ENCODE peak calls at places on chromosomes 16 and 17, in four cellular contexts. One of them, this sample, is unnamed.

GRCh38 chr17:50272711-50273653 is 1.3 kb upstream of the TMEM92 start:
- DNase-seq in tibial nerve: peak; percentile 55
- DNase-seq in OCI-LY7: peak; percentile 48
- DNase-seq in lower leg skin: peak; percentile 91
- DNase-seq in this sample: peak; percentile 61

GRCh38 chr16:528111-529011 is 849 bp downstream of the CAPN15 start:
- DNase-seq in tibial nerve: no peak
- DNase-seq in OCI-LY7: peak; percentile 37
- DNase-seq in lower leg skin: peak; percentile 91
- DNase-seq in this sample: peak; percentile 37

GRCh38 chr16:31071861-31072260 is 2.2 kb downstream of the ZNF668 start:
- DNase-seq in tibial nerve: no peak
- DNase-seq in OCI-LY7: no peak
- DNase-seq in lower leg skin: no peak
- DNase-seq in this sample: peak; percentile 83

GRCh38 chr17:71071837-71072236 is 902.5 kb downstream of the KCNJ2 start:
- DNase-seq in tibial nerve: no peak
- DNase-seq in OCI-LY7: no peak
- DNase-seq in lower leg skin: no peak
- DNase-seq in this sample: peak; percentile 99

GRCh38 chr16:30802971-30803370 is 16.0 kb upstream of the ZNF629 start:
- DNase-seq in tibial nerve: no peak
- DNase-seq in OCI-LY7: no peak
- DNase-seq in lower leg skin: no peak
- DNase-seq in this sample: no peak

GRCh38 chr16:58563235-58563634 is 47.9 kb downstream of the SETD6 start:
- DNase-seq in tibial nerve: no peak
- DNase-seq in OCI-LY7: no peak
- DNase-seq in lower leg skin: no peak
- DNase-seq in this sample: peak; percentile 62

GRCh38 chr16:67907397-67907796 is 14.3 kb downstream of the PSKH1 start:
- DNase-seq in tibial nerve: no peak
- DNase-seq in OCI-LY7: no peak
- DNase-seq in lower leg skin: no peak
- DNase-seq in this sample: no peak

GRCh38 chr16:84933774-84934571 is 77.4 kb downstream of the ZDHHC7 start:
- DNase-seq in tibial nerve: peak; percentile 60
- DNase-seq in OCI-LY7: no peak
- DNase-seq in lower leg skin: peak; percentile 94
- DNase-seq in this sample: no peak

GRCh38 chr17:285751-286422 is 66.7 kb downstream of the RPH3AL start:
- DNase-seq in tibial nerve: no peak
- DNase-seq in OCI-LY7: no peak
- DNase-seq in lower leg skin: peak; percentile 70
- DNase-seq in this sample: no peak

GRCh38 chr17:75133001-75133400 is 1.5 kb upstream of the NT5C start:
- DNase-seq in tibial nerve: no peak
- DNase-seq in OCI-LY7: no peak
- DNase-seq in lower leg skin: no peak
- DNase-seq in this sample: no peak

GRCh38 chr16:78684040-78684611 is 584.7 kb downstream of the WWOX start:
- DNase-seq in tibial nerve: peak; percentile 56
- DNase-seq in OCI-LY7: no peak
- DNase-seq in lower leg skin: peak; percentile 93
- DNase-seq in this sample: peak; percentile 81

GRCh38 chr16:4649744-4650442 is 25.3 kb downstream of the MGRN1 start:
- DNase-seq in tibial nerve: no peak
- DNase-seq in OCI-LY7: no peak
- DNase-seq in lower leg skin: no peak
- DNase-seq in this sample: no peak

GRCh38 chr16:19835989-19836421 is 48.6 kb downstream of the GPRC5B start:
- DNase-seq in tibial nerve: no peak
- DNase-seq in OCI-LY7: no peak
- DNase-seq in lower leg skin: no peak
- DNase-seq in this sample: peak; percentile 55

GRCh38 chr16:51542856-51543510 is 391.9 kb upstream of the SALL1 start:
- DNase-seq in tibial nerve: no peak
- DNase-seq in OCI-LY7: no peak
- DNase-seq in lower leg skin: no peak
- DNase-seq in this sample: no peak

GRCh38 chr16:15858921-15859668 is 2.3 kb upstream of the MYH11 start:
- DNase-seq in tibial nerve: no peak
- DNase-seq in OCI-LY7: no peak
- DNase-seq in lower leg skin: no peak
- DNase-seq in this sample: no peak

GRCh38 chr17:79987187-79987889 is 48.3 kb downstream of the TBC1D16 start:
- DNase-seq in tibial nerve: no peak
- DNase-seq in OCI-LY7: no peak
- DNase-seq in lower leg skin: no peak
- DNase-seq in this sample: peak; percentile 22

GRCh38 chr17:43068570-43069367 is 43.7 kb downstream of the RND2 start:
- DNase-seq in tibial nerve: no peak
- DNase-seq in OCI-LY7: no peak
- DNase-seq in lower leg skin: no peak
- DNase-seq in this sample: no peak

DNA sequence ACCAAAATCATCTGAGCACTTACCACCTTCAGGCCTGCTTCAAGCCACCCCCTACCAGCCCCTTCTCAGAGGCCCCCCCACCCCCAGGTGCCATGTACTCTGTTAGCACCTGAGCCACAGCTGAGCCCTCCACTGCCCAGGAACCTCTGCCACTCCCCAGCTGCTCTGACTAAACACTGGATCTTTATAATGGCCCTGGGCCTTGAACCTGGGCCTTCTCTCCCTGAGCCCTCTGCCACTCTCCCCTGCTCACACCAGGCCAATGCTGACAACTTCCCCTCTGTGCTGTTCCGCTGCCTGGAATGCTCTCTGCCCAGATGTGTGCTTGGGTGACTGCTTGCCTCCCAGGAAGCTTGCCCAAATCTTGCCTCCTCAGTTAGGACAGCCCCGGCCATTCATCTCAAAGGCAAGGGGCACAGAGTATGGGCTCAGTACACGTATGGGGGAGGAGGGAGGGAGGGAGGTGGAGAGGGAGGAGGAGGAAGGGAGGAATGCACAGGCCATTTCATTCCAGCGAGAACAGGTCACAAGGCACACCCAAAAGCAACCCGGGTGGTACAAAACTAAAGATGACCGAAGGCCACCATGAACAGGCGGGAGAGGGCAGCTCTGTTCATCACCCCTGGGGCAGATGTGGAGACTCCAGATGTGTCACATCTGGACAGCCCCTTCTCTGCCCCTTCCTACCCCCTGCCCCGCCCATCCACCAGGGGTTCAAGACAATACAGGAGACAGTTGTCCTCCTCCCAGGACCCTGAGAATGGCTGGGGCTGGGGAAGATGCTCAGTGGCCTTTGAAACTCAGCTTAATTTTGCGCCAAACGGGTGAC is 15.3 kb upstream of the TNFRSF13B start:
- DNase-seq in tibial nerve: no peak
- DNase-seq in OCI-LY7: no peak
- DNase-seq in lower leg skin: peak; percentile 63
- DNase-seq in this sample: no peak
- H3K4me3 ChIP-seq in tibial nerve: no peak overlapping the region
- H3K4me3 ChIP-seq in OCI-LY7: peak overlapping the region; percentile 61
- H3K4me3 ChIP-seq in lower leg skin: no peak overlapping the region
- H3K4me3 ChIP-seq in this sample: no peak overlapping the region

GRCh38 chr16:57464523-57464922 is 2.0 kb downstream of the POLR2C start:
- DNase-seq in tibial nerve: no peak
- DNase-seq in OCI-LY7: no peak
- DNase-seq in lower leg skin: peak; percentile 10
- DNase-seq in this sample: no peak
- H3K4me3 ChIP-seq in tibial nerve: no peak overlapping the region
- H3K4me3 ChIP-seq in OCI-LY7: no peak overlapping the region
- H3K4me3 ChIP-seq in lower leg skin: no peak overlapping the region
- H3K4me3 ChIP-seq in this sample: no peak overlapping the region

DNA sequence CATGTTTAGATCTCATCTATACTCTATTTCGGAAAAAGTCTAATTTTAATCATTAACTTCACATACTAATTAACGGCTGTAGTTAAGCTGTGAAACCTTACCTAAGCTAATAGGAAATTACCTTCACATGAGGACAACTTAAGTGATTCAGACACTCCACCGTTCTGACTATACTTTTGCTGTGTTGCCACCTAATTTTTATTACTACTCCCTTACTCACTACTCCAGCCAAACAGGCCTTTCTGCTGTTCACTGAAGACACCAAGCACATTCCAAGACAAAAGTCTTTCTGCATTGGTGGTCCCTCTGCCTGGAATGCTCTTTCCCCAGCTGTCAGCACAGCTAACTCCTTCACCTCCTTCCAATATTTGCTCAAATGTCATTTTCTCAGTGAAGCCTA is 1.3 kb downstream of the CMTR2 start:
- DNase-seq in tibial nerve: no peak
- DNase-seq in OCI-LY7: no peak
- DNase-seq in lower leg skin: no peak
- DNase-seq in this sample: no peak
- H3K4me3 ChIP-seq in tibial nerve: no peak overlapping the region
- H3K4me3 ChIP-seq in OCI-LY7: no peak overlapping the region
- H3K4me3 ChIP-seq in lower leg skin: no peak overlapping the region
- H3K4me3 ChIP-seq in this sample: peak overlapping the region; percentile 84

GRCh38 chr17:82231312-82231561 is 2.4 kb downstream of the SLC16A3 start:
- DNase-seq in tibial nerve: no peak
- DNase-seq in OCI-LY7: no peak
- DNase-seq in lower leg skin: no peak
- DNase-seq in this sample: no peak
- H3K4me3 ChIP-seq in tibial nerve: peak overlapping the region; percentile 52
- H3K4me3 ChIP-seq in OCI-LY7: peak overlapping the region; percentile 10
- H3K4me3 ChIP-seq in lower leg skin: peak overlapping the region; percentile 33
- H3K4me3 ChIP-seq in this sample: peak overlapping the region; percentile 80

GRCh38 chr17:78143214-78144145 is 2.7 kb upstream of the C17orf99 start:
- DNase-seq in tibial nerve: no peak
- DNase-seq in OCI-LY7: no peak
- DNase-seq in lower leg skin: no peak
- DNase-seq in this sample: no peak

GRCh38 chr17:78146471-78146869 is 285 bp downstream of the C17orf99 start:
- DNase-seq in tibial nerve: no peak
- DNase-seq in OCI-LY7: no peak
- DNase-seq in lower leg skin: no peak
- DNase-seq in this sample: no peak

GRCh38 chr17:78146881-78147280 is 696 bp downstream of the C17orf99 start:
- DNase-seq in tibial nerve: no peak
- DNase-seq in OCI-LY7: no peak
- DNase-seq in lower leg skin: no peak
- DNase-seq in this sample: no peak

GRCh38 chr17:78144146-78144719 is 2.0 kb upstream of the C17orf99 start:
- DNase-seq in tibial nerve: peak; percentile 75
- DNase-seq in OCI-LY7: no peak
- DNase-seq in lower leg skin: peak; percentile 93
- DNase-seq in this sample: peak; percentile 79

GRCh38 chr17:78144736-78145641 is 1.2 kb upstream of the C17orf99 start:
- DNase-seq in tibial nerve: no peak
- DNase-seq in OCI-LY7: no peak
- DNase-seq in lower leg skin: no peak
- DNase-seq in this sample: no peak
- H3K4me3 ChIP-seq in tibial nerve: no peak overlapping the region
- H3K4me3 ChIP-seq in OCI-LY7: no peak overlapping the region
- H3K4me3 ChIP-seq in lower leg skin: no peak overlapping the region
- H3K4me3 ChIP-seq in this sample: no peak overlapping the region

GRCh38 chr16:86761117-86761971 is 183.0 kb downstream of the FOXL1 start:
- DNase-seq in tibial nerve: peak; percentile 68
- DNase-seq in OCI-LY7: peak; percentile 19
- DNase-seq in lower leg skin: peak; percentile 89
- DNase-seq in this sample: peak; percentile 59
- H3K4me3 ChIP-seq in tibial nerve: no peak overlapping the region
- H3K4me3 ChIP-seq in OCI-LY7: no peak overlapping the region
- H3K4me3 ChIP-seq in lower leg skin: no peak overlapping the region
- H3K4me3 ChIP-seq in this sample: peak overlapping the region; percentile 16

DNA sequence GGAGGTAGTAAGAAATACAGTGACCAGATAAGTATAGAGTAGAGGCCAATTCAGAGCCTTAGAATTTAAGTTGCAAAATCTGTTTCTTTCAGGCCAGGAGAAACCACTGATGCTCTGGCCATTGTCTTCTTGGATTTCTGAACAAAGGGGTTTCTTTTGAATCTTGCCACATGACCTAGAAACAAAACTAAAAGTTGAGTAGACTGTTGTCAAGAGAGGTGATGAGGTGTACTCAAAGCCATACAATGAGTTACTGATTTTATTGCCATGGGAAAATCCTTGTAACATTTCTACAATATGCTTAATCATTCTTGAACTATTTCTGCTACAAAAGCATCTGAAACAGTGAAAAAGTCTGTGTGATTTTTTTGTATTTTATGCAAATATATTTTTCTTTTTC is 881.3 kb downstream of the CDH11 start:
- DNase-seq in tibial nerve: no peak
- DNase-seq in OCI-LY7: no peak
- DNase-seq in lower leg skin: no peak
- DNase-seq in this sample: no peak
- H3K4me3 ChIP-seq in tibial nerve: no peak overlapping the region
- H3K4me3 ChIP-seq in OCI-LY7: no peak overlapping the region
- H3K4me3 ChIP-seq in lower leg skin: no peak overlapping the region
- H3K4me3 ChIP-seq in this sample: no peak overlapping the region

GRCh38 chr16:1545044-1545736 is 11.7 kb downstream of the TMEM204 start:
- DNase-seq in tibial nerve: no peak
- DNase-seq in OCI-LY7: no peak
- DNase-seq in lower leg skin: no peak
- DNase-seq in this sample: no peak
- H3K4me3 ChIP-seq in tibial nerve: no peak overlapping the region
- H3K4me3 ChIP-seq in OCI-LY7: no peak overlapping the region
- H3K4me3 ChIP-seq in lower leg skin: no peak overlapping the region
- H3K4me3 ChIP-seq in this sample: no peak overlapping the region

GRCh38 chr17:30600062-30600829 is 123.0 kb downstream of the GOSR1 start:
- DNase-seq in tibial nerve: peak; percentile 40
- DNase-seq in OCI-LY7: peak; percentile 89
- DNase-seq in lower leg skin: peak; percentile 95
- DNase-seq in this sample: peak; percentile 81
- H3K4me3 ChIP-seq in tibial nerve: peak overlapping the region; percentile 79
- H3K4me3 ChIP-seq in OCI-LY7: peak overlapping the region; percentile 77
- H3K4me3 ChIP-seq in lower leg skin: peak overlapping the region; percentile 73
- H3K4me3 ChIP-seq in this sample: peak overlapping the region; percentile 78